ENCODE peak calls at places on chromosome 4, in five cellular contexts. B is stimulated activated CD4-positive, alpha-beta T cell treated with anti-CD3 and anti-CD28 coated beads, Interleukin-15, amount 100 ng/mL, for 1 hour; E is GM13976; F is NCI-H345; D is left ventricle myocardium superior. C is an unnamed sample.
A peak's percentile ranks its signal among the peaks of the same experiment; 100 is the strongest.

GRCh38 chr4:1981251-1982055 is 27.3 kb downstream of the NELFA start:
- DNase-seq in B (no peak), E (no peak), F (no peak), D (no peak), C (no peak)

GRCh38 chr4:105710678-105711077 is 2.1 kb downstream of the GSTCD start:
- DNase-seq in B (no peak), E (no peak), F (no peak), D (no peak), C (no peak)

GRCh38 chr4:152257601-152258066 is 278.3 kb downstream of the FBXW7 start:
- DNase-seq in B (no peak), E (no peak), F (no peak), D (no peak), C (no peak)

GRCh38 chr4:149795256-149795655 is 20.4 kb downstream of the IQCM start:
- DNase-seq in B (no peak), E (no peak), F (no peak), D (no peak), C (no peak)

GRCh38 chr4:84905646-84906045 is 60.8 kb downstream of the WDFY3 start:
- DNase-seq in B (no peak), E (no peak), F (no peak), D (no peak), C (no peak)

GRCh38 chr4:16591867-16592266 is 306.6 kb downstream of the LDB2 start:
- DNase-seq in B (no peak), E (no peak), F (no peak), D (peak; percentile 71), C (no peak)

GRCh38 chr4:56768301-56768700 is 53.2 kb downstream of the SPINK2 start:
- DNase-seq in B (no peak), E (no peak), F (no peak), D (no peak), C (no peak)

GRCh38 chr4:54189140-54189539 is 40.0 kb upstream of the PDGFRA start:
- DNase-seq in B (no peak), E (no peak), F (no peak), D (no peak), C (no peak)

GRCh38 chr4:40515398-40516293 is 114.0 kb downstream of the RBM47 start:
- DNase-seq in B (no peak), E (peak; percentile 84), F (no peak), D (peak; percentile 32), C (peak; percentile 79)

GRCh38 chr4:108130955-108131354 is 37.8 kb downstream of the LEF1 start:
- DNase-seq in B (no peak), E (no peak), F (no peak), D (no peak), C (no peak)

GRCh38 chr4:48899950-48900349 is 6.6 kb downstream of the OCIAD2 start:
- DNase-seq in B (no peak), E (no peak), F (no peak), D (no peak), C (no peak)

GRCh38 chr4:138252551-138252950 is 10.4 kb upstream of the SLC7A11 start:
- DNase-seq in B (no peak), E (no peak), F (no peak), D (no peak), C (no peak)

GRCh38 chr4:179803857-179804256 is 2361.6 kb upstream of the AGA start:
- DNase-seq in B (no peak), E (no peak), F (no peak), D (no peak), C (no peak)

GRCh38 chr4:129043523-129043922 is 49.8 kb downstream of the SCLT1 start:
- DNase-seq in B (no peak), E (no peak), F (no peak), D (no peak), C (no peak)

GRCh38 chr4:125365731-125366130 is 51.0 kb downstream of the FAT4 start:
- DNase-seq in B (no peak), E (no peak), F (no peak), D (peak; percentile 14), C (no peak)

GRCh38 chr4:73869130-73870055 is at the start of gene CXCL1:
- DNase-seq in B (no peak), E (peak; percentile 22), F (peak; percentile 37), D (peak; percentile 72), C (no peak)

GRCh38 chr4:1683903-1684755 is at the start of gene FAM53A:
- DNase-seq in B (peak; percentile 89), E (peak; percentile 98), F (peak; percentile 82), D (peak; percentile 97), C (peak; percentile 94)